ENCODE peak calls at places on chromosomes 7 and 10, in five cellular contexts. N is mammary epithelial cell, H is mucosa of descending colon, Y is astrocyte of the spinal cord, O is suprapubic skin. S is an unnamed sample.

GRCh38 chr7:44673771-44674170 is 67.3 kb downstream of the OGDH start:
- DNase-seq in N (no peak), H (no peak), Y (no peak), O (peak), S (no peak)

GRCh38 chr10:71739368-71739900 is 19.9 kb upstream of the C10orf105 start:
- DNase-seq in N (no peak), H (no peak), Y (no peak), O (no peak), S (no peak)

GRCh38 chr10:55628260-55628701 is 732.8 kb downstream of the ZWINT start:
- DNase-seq in N (no peak), H (no peak), Y (peak), O (peak), S (peak)

GRCh38 chr7:82335927-82336326 is 107.7 kb downstream of the CACNA2D1 start:
- DNase-seq in N (peak), H (peak), Y (peak), O (no peak), S (peak)

GRCh38 chr7:150937848-150938561 is 40.1 kb downstream of the KCNH2 start:
- DNase-seq in N (peak), H (no peak), Y (no peak), O (peak), S (peak)

GRCh38 chr7:22627136-22627535 is 99.9 kb upstream of the IL6 start:
- DNase-seq in N (no peak), H (no peak), Y (peak), O (no peak), S (no peak)

GRCh38 chr7:47153571-47153970 is 428.3 kb downstream of the TNS3 start:
- DNase-seq in N (no peak), H (no peak), Y (no peak), O (no peak), S (no peak)

GRCh38 chr7:5630670-5631069 is 150.8 kb downstream of the RNF216 start:
- DNase-seq in N (peak), H (no peak), Y (no peak), O (no peak), S (no peak)

GRCh38 chr10:119853584-119853983 is 19.1 kb downstream of the MCMBP start:
- DNase-seq in N (no peak), H (no peak), Y (no peak), O (no peak), S (no peak)
- TF ChIP-seq CTCF in N (no peak), H (no peak), Y (no peak), O (no peak), S (no peak)

DNA sequence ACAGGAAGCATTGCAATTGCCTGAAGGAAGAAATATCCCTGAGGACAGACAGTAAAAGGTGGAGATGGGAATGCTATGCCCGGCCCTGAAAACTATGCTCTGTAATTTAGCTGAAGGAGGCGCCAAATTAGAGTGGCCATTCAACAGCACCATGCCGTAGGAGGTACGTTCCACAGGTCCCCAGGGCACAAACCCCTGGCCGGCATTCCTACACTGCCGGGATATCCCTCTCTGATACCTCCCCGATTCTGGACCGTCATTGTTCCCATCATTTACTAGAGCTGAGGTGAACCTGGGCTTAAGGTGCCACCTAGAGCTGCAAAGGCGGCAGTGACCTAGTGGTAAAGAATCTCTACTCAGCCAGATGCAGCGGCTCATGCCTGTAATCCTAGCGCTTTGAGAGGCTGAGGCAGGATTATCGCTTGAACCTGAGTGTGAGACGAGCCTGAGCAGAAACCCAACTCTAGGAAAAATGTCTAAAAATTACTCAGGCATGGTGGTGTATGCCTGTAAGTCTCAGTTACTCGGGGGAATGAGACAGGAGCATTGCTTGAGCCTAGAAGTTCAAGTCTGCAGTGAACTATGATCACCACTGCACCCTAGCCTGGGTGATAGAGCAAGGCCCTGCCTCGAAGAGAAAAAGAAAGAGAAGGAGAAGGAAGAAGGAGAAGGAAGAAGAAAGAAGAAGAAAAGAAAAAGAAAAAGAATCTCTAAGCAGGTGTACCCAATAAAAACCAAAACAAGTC is 53.0 kb upstream of the TNKS2 start:
- DNase-seq in N (peak), H (peak), Y (no peak), O (no peak), S (peak)
- TF ChIP-seq CTCF in N (peak), H (no peak), Y (peak), O (peak), S (peak)

DNA sequence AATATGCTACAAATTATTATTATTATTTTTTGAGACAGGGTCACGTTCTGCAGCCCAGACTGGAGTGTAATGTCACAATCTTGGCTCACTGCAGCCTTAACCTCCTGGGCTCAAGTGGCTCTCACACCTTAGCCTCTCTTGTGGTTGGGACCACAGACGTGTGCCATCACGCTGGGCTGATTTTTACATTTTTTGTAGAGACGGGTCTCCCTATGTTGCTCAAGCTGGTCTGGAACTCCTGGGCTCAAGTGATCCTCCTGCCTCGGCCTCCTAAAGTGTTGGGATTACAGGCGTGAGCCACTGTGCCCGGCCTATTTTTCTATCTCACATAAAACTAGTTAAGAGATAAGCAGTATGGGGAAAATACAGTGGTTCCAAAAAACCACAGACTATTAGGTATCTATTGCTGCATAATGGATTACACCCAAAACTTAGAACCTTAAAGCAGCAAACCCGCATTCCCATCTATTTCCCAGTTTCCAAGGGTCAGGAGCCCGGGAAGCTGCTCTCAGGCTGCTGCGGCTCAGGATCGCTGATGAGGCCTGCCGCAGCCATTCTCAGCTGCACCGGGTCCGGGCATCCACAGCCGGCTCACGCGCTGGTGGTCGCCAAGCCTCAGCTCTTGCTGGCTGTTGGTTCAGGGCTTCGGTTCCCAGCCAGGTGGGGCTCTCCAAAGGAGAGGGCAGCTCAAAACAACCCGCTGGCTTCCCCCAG is 128.3 kb downstream of the UBE2H start:
- DNase-seq in N (no peak), H (no peak), Y (no peak), O (no peak), S (no peak)
- TF ChIP-seq CTCF in N (no peak), H (no peak), Y (no peak), O (no peak), S (no peak)

DNA sequence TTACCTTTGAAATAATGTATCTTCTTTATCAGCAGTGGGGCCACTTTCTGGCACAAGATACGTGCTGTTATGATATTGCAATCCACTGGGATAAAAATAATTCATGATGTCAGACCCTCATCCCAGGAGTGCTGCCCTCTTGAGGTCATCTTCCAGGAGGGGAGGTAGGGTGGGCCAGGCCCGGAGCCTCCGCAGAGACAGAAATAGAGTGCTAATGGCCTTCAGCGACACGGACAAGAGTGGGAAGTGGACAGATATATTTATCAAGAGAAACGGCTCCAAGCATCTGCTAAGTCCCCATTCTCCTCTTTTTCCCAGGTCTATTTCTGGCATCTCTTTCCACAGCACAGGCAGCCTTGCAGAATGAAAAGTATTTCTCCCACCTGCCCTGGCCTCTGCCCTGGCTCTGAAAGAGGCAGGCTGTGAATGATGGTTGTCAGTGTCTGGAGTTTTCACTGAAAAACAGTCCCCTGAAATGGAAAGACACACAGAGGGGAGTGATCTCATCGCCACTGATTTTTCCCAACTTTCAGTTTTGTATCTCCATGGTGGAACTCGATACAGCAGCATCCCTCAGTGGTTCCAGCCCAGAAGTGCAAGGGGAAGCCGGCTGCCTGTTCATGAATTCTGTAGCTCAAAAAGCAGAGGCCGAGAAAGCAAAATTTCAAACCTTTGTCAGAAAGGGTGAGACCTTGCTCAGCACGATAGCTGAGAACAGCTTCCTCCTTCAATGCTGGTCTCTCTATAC is 251.7 kb upstream of the MYO3A start:
- DNase-seq in N (peak), H (peak), Y (peak), O (no peak), S (no peak)
- TF ChIP-seq CTCF in N (peak), H (no peak), Y (peak), O (no peak), S (peak)

GRCh38 chr7:143504937-143505297 is 27.2 kb downstream of the TAS2R41 start:
- DNase-seq in N (no peak), H (no peak), Y (no peak), O (no peak), S (no peak)
- TF ChIP-seq CTCF in N (no peak), H (no peak), Y (no peak), O (no peak), S (no peak)

GRCh38 chr7:132446265-132446664 is 130.0 kb downstream of the PLXNA4 start:
- DNase-seq in N (no peak), H (no peak), Y (no peak), O (no peak), S (no peak)

GRCh38 chr7:132441935-132442334 is 134.3 kb downstream of the PLXNA4 start:
- DNase-seq in N (no peak), H (no peak), Y (no peak), O (no peak), S (no peak)

GRCh38 chr7:132440126-132440525 is 136.1 kb downstream of the PLXNA4 start:
- DNase-seq in N (no peak), H (no peak), Y (no peak), O (no peak), S (no peak)

GRCh38 chr7:132446666-132447217 is 129.5 kb downstream of the PLXNA4 start:
- DNase-seq in N (no peak), H (no peak), Y (no peak), O (no peak), S (no peak)

DNA sequence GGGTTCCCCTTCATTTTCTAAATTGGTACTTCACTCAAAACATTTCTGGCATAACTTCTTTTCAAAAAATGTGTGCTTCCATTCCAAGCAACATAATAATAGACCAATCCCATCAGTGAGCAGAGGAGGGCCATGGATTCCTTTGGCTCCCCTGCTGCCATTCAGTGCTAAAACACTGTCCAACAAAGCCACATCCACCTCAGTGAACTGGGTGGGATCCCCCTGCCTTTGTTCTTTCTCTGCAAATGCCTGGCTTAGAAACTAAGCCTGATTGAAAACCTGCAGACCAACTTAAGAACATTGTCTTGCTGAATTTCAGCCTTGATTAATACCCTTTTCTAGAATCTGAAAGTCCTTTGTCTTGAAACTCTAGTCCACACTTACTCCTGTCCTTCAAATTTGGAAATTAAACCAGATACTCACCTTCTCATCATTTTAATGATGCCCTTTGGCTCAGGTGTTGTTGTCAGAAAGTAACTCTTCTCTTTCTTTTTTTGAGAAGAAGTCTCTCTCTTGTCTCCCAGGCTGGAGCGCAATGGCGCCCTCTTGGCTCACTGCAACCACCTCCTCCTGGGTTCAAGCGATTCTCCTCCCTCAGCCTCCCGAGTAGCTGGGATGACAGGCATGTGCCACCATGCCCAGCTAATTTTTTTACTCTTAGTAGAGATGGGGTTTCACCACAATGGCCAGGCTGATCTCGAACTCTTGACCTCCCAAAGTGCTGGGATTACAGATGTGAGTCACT is 132.3 kb downstream of the PLXNA4 start:
- DNase-seq in N (no peak), H (no peak), Y (no peak), O (no peak), S (no peak)
- TF ChIP-seq CTCF in N (no peak), H (no peak), Y (no peak), O (no peak), S (peak)